ENCODE peak calls at places on chromosomes 2 and 18, in seven cellular contexts. One of them, this sample, is unnamed.
A peak's percentile ranks its signal among the peaks of the same experiment; 100 is the strongest.

GRCh38 chr2:217610411-217610814 is 392.4 kb downstream of the TNS1 start:
- DNase-seq in activated CD8-positive, alpha-beta memory T cell treated with anti-CD3 and anti-CD28 coated beads for 1 hour: peak; percentile 4
- DNase-seq in T-cell: peak; percentile 43
- DNase-seq in AG09309: no peak
- DNase-seq in heart right ventricle: no peak
- DNase-seq in NCI-H82: no peak
- DNase-seq in HT-29: peak; percentile 86
- DNase-seq in this sample: no peak

GRCh38 chr18:27652480-27653121 is 467.5 kb upstream of the CHST9 start:
- DNase-seq in activated CD8-positive, alpha-beta memory T cell treated with anti-CD3 and anti-CD28 coated beads for 1 hour: no peak
- DNase-seq in T-cell: no peak
- DNase-seq in AG09309: no peak
- DNase-seq in heart right ventricle: peak; percentile 10
- DNase-seq in NCI-H82: no peak
- DNase-seq in HT-29: no peak
- DNase-seq in this sample: no peak

GRCh38 chr2:144659731-144660275 is 139.9 kb upstream of the ZEB2 start:
- DNase-seq in activated CD8-positive, alpha-beta memory T cell treated with anti-CD3 and anti-CD28 coated beads for 1 hour: no peak
- DNase-seq in T-cell: peak; percentile 53
- DNase-seq in AG09309: peak; percentile 95
- DNase-seq in heart right ventricle: no peak
- DNase-seq in NCI-H82: no peak
- DNase-seq in HT-29: no peak
- DNase-seq in this sample: no peak

GRCh38 chr2:84946204-84947009 is 24.6 kb upstream of the KCMF1 start:
- DNase-seq in activated CD8-positive, alpha-beta memory T cell treated with anti-CD3 and anti-CD28 coated beads for 1 hour: no peak
- DNase-seq in T-cell: no peak
- DNase-seq in AG09309: no peak
- DNase-seq in heart right ventricle: no peak
- DNase-seq in NCI-H82: no peak
- DNase-seq in HT-29: peak; percentile 95
- DNase-seq in this sample: no peak

GRCh38 chr2:128783193-128783671 is 464.6 kb upstream of the HS6ST1 start:
- DNase-seq in activated CD8-positive, alpha-beta memory T cell treated with anti-CD3 and anti-CD28 coated beads for 1 hour: no peak
- DNase-seq in T-cell: no peak
- DNase-seq in AG09309: no peak
- DNase-seq in heart right ventricle: no peak
- DNase-seq in NCI-H82: no peak
- DNase-seq in HT-29: no peak
- DNase-seq in this sample: peak; percentile 15

GRCh38 chr18:26637983-26638382 is 89.6 kb upstream of the KCTD1 start:
- DNase-seq in activated CD8-positive, alpha-beta memory T cell treated with anti-CD3 and anti-CD28 coated beads for 1 hour: no peak
- DNase-seq in T-cell: no peak
- DNase-seq in AG09309: no peak
- DNase-seq in heart right ventricle: no peak
- DNase-seq in NCI-H82: no peak
- DNase-seq in HT-29: no peak
- DNase-seq in this sample: no peak

GRCh38 chr2:162403884-162404283 is 60.0 kb downstream of the GCA start:
- DNase-seq in activated CD8-positive, alpha-beta memory T cell treated with anti-CD3 and anti-CD28 coated beads for 1 hour: no peak
- DNase-seq in T-cell: no peak
- DNase-seq in AG09309: no peak
- DNase-seq in heart right ventricle: no peak
- DNase-seq in NCI-H82: no peak
- DNase-seq in HT-29: peak; percentile 12
- DNase-seq in this sample: no peak

GRCh38 chr2:172972005-172972619 is 103.5 kb upstream of the MAP3K20 start:
- DNase-seq in activated CD8-positive, alpha-beta memory T cell treated with anti-CD3 and anti-CD28 coated beads for 1 hour: no peak
- DNase-seq in T-cell: peak; percentile 15
- DNase-seq in AG09309: no peak
- DNase-seq in heart right ventricle: peak; percentile 27
- DNase-seq in NCI-H82: peak; percentile 97
- DNase-seq in HT-29: peak; percentile 84
- DNase-seq in this sample: peak; percentile 44

GRCh38 chr18:31626409-31626808 is 34.7 kb downstream of the TTR start:
- DNase-seq in activated CD8-positive, alpha-beta memory T cell treated with anti-CD3 and anti-CD28 coated beads for 1 hour: no peak
- DNase-seq in T-cell: no peak
- DNase-seq in AG09309: no peak
- DNase-seq in heart right ventricle: no peak
- DNase-seq in NCI-H82: peak; percentile 40
- DNase-seq in HT-29: no peak
- DNase-seq in this sample: no peak

GRCh38 chr2:71687412-71687811 is 234.1 kb downstream of the DYSF start:
- DNase-seq in activated CD8-positive, alpha-beta memory T cell treated with anti-CD3 and anti-CD28 coated beads for 1 hour: no peak
- DNase-seq in T-cell: no peak
- DNase-seq in AG09309: no peak
- DNase-seq in heart right ventricle: no peak
- DNase-seq in NCI-H82: no peak
- DNase-seq in HT-29: no peak
- DNase-seq in this sample: no peak

GRCh38 chr2:47076586-47077441 is 78.3 kb downstream of the STPG4 start:
- DNase-seq in activated CD8-positive, alpha-beta memory T cell treated with anti-CD3 and anti-CD28 coated beads for 1 hour: no peak
- DNase-seq in T-cell: no peak
- DNase-seq in AG09309: peak; percentile 90
- DNase-seq in heart right ventricle: no peak
- DNase-seq in NCI-H82: no peak
- DNase-seq in HT-29: peak; percentile 95
- DNase-seq in this sample: peak; percentile 89

GRCh38 chr2:128600606-128601297 is 282.1 kb upstream of the HS6ST1 start:
- DNase-seq in activated CD8-positive, alpha-beta memory T cell treated with anti-CD3 and anti-CD28 coated beads for 1 hour: no peak
- DNase-seq in T-cell: no peak
- DNase-seq in AG09309: no peak
- DNase-seq in heart right ventricle: no peak
- DNase-seq in NCI-H82: no peak
- DNase-seq in HT-29: no peak
- DNase-seq in this sample: no peak

GRCh38 chr2:75146221-75146902 is 53.0 kb downstream of the TACR1 start:
- DNase-seq in activated CD8-positive, alpha-beta memory T cell treated with anti-CD3 and anti-CD28 coated beads for 1 hour: no peak
- DNase-seq in T-cell: no peak
- DNase-seq in AG09309: peak; percentile 42
- DNase-seq in heart right ventricle: no peak
- DNase-seq in NCI-H82: no peak
- DNase-seq in HT-29: no peak
- DNase-seq in this sample: no peak

GRCh38 chr2:7722212-7722910 is 805.1 kb downstream of the RNF144A start:
- DNase-seq in activated CD8-positive, alpha-beta memory T cell treated with anti-CD3 and anti-CD28 coated beads for 1 hour: no peak
- DNase-seq in T-cell: no peak
- DNase-seq in AG09309: no peak
- DNase-seq in heart right ventricle: no peak
- DNase-seq in NCI-H82: no peak
- DNase-seq in HT-29: no peak
- DNase-seq in this sample: no peak

GRCh38 chr2:215536476-215536875 is 100.6 kb upstream of the FN1 start:
- DNase-seq in activated CD8-positive, alpha-beta memory T cell treated with anti-CD3 and anti-CD28 coated beads for 1 hour: no peak
- DNase-seq in T-cell: no peak
- DNase-seq in AG09309: no peak
- DNase-seq in heart right ventricle: no peak
- DNase-seq in NCI-H82: no peak
- DNase-seq in HT-29: peak; percentile 15
- DNase-seq in this sample: no peak

GRCh38 chr18:10927290-10927979 is 221.9 kb downstream of the PIEZO2 start:
- DNase-seq in activated CD8-positive, alpha-beta memory T cell treated with anti-CD3 and anti-CD28 coated beads for 1 hour: no peak
- DNase-seq in T-cell: no peak
- DNase-seq in AG09309: no peak
- DNase-seq in heart right ventricle: no peak
- DNase-seq in NCI-H82: no peak
- DNase-seq in HT-29: no peak
- DNase-seq in this sample: no peak

GRCh38 chr2:13252615-13253014 is 535.9 kb downstream of the TRIB2 start:
- DNase-seq in activated CD8-positive, alpha-beta memory T cell treated with anti-CD3 and anti-CD28 coated beads for 1 hour: no peak
- DNase-seq in T-cell: no peak
- DNase-seq in AG09309: no peak
- DNase-seq in heart right ventricle: no peak
- DNase-seq in NCI-H82: no peak
- DNase-seq in HT-29: no peak
- DNase-seq in this sample: no peak

GRCh38 chr2:19073522-19073921 is 284.9 kb downstream of the OSR1 start:
- DNase-seq in activated CD8-positive, alpha-beta memory T cell treated with anti-CD3 and anti-CD28 coated beads for 1 hour: no peak
- DNase-seq in T-cell: no peak
- DNase-seq in AG09309: no peak
- DNase-seq in heart right ventricle: no peak
- DNase-seq in NCI-H82: peak; percentile 18
- DNase-seq in HT-29: peak; percentile 65
- DNase-seq in this sample: no peak